ENCODE peak calls at places on chromosomes 12 and 14, in nine cellular contexts. M, H, E, U, I, B, D, K and F are unnamed samples.
A peak's percentile ranks its signal among the peaks of the same experiment; 100 is the strongest.

GRCh38 chr14:93832665-93833064 is 44.4 kb upstream of the PRIMA1 start:
- DNase-seq in E (peak; percentile 77), M (no peak), U (peak; percentile 48), D (no peak), I (no peak), K (no peak), H (no peak), B (no peak), F (no peak)

GRCh38 chr12:101713059-101713682 is 15.7 kb downstream of the CHPT1 start:
- DNase-seq in E (no peak), U (peak; percentile 25), K (no peak), I (no peak), B (no peak), M (no peak), H (no peak), D (no peak), F (no peak)

GRCh38 chr12:124315316-124315924 is 20.5 kb downstream of the RFLNA start:
- DNase-seq in U (no peak), D (no peak), M (no peak), B (no peak), K (no peak), I (peak; percentile 70), E (no peak), H (no peak), F (no peak)

GRCh38 chr14:76917158-76917596 is 91.0 kb downstream of the LRRC74A start:
- DNase-seq in B (no peak), E (no peak), H (no peak), I (peak; percentile 86), U (peak; percentile 47), M (peak; percentile 84), D (no peak), K (no peak), F (no peak)

GRCh38 chr14:32407170-32407569 is 78.1 kb downstream of the AKAP6 start:
- DNase-seq in I (no peak), M (peak; percentile 13), B (no peak), H (no peak), E (no peak), D (no peak), K (no peak), U (no peak), F (no peak)

GRCh38 chr12:101954681-101955080 is 77.3 kb downstream of the DRAM1 start:
- DNase-seq in K (no peak), U (no peak), D (no peak), B (no peak), E (no peak), M (no peak), H (no peak), I (no peak), F (no peak)

GRCh38 chr12:97748298-97748697 is 285.7 kb downstream of the RMST start:
- DNase-seq in B (no peak), H (no peak), I (no peak), U (no peak), E (no peak), D (peak; percentile 29), M (no peak), K (no peak), F (no peak)

GRCh38 chr14:85380891-85381290 is 149.1 kb upstream of the FLRT2 start:
- DNase-seq in M (no peak), K (no peak), B (no peak), D (no peak), H (no peak), U (no peak), E (no peak), I (no peak), F (no peak)

GRCh38 chr12:57129311-57130288 is 1.3 kb downstream of the LRP1 start:
- DNase-seq in K (peak; percentile 81), E (no peak), I (peak; percentile 82), M (no peak), D (no peak), B (peak; percentile 83), H (no peak), U (no peak), F (no peak)

GRCh38 chr12:22981711-22982110 is 356.7 kb downstream of the ETNK1 start:
- DNase-seq in E (no peak), U (no peak), M (peak; percentile 38), K (no peak), I (peak; percentile 12), H (no peak), D (no peak), B (no peak), F (no peak)

GRCh38 chr14:59482471-59483331 is 1.5 kb downstream of the L3HYPDH start:
- DNase-seq in U (no peak), D (no peak), K (no peak), H (peak; percentile 91), I (no peak), E (no peak), M (peak; percentile 95), B (no peak), F (no peak)

GRCh38 chr14:68969278-68969677 is 9.8 kb downstream of the ACTN1 start:
- DNase-seq in B (no peak), H (no peak), D (no peak), E (no peak), I (no peak), M (no peak), K (no peak), U (no peak), F (no peak)
- H3K36me3 ChIP-seq in B (no peaks in the 10 kb centered on the region), H (peaks cover 3% of the 10 kb centered on the region), D (no peaks in the 10 kb centered on the region), E (no peaks in the 10 kb centered on the region), I (peaks cover 5% of the 10 kb centered on the region), M (peaks cover 56% of the 10 kb centered on the region), K (peaks cover 28% of the 10 kb centered on the region), U (peaks cover 19% of the 10 kb centered on the region), F (no peaks in the 10 kb centered on the region)

GRCh38 chr12:6935551-6936377 is 7.9 kb upstream of the RNU7-1 start:
- DNase-seq in M (no peak), H (no peak), I (no peak), D (no peak), B (no peak), E (no peak), K (peak; percentile 51), U (no peak), F (no peak)

GRCh38 chr12:6935221-6935550 is 7.4 kb downstream of the ATN1 start:
- DNase-seq in B (no peak), M (no peak), K (no peak), D (no peak), U (no peak), E (no peak), I (no peak), H (no peak), F (no peak)

GRCh38 chr12:6937481-6938352 is 5.9 kb upstream of the RNU7-1 start:
- DNase-seq in I (peak; percentile 94), M (peak; percentile 92), D (peak; percentile 97), U (peak; percentile 93), E (peak; percentile 95), B (peak; percentile 96), H (peak; percentile 54), K (peak; percentile 99), F (no peak)

GRCh38 chr12:6936378-6936638 is 7.3 kb upstream of the RNU7-1 start:
- DNase-seq in B (no peak), E (no peak), U (no peak), H (no peak), I (no peak), M (no peak), D (no peak), K (no peak), F (no peak)

GRCh38 chr12:6936642-6937480 is 6.8 kb upstream of the RNU7-1 start:
- DNase-seq in D (no peak), H (no peak), B (no peak), E (no peak), U (no peak), I (peak; percentile 87), M (no peak), K (peak; percentile 83), F (no peak)
- H3K36me3 ChIP-seq in D (no peaks in the 10 kb centered on the region), H (peaks cover 3% of the 10 kb centered on the region), B (peaks cover 40% of the 10 kb centered on the region), E (no peaks in the 10 kb centered on the region), U (peaks cover 38% of the 10 kb centered on the region), I (peaks cover 21% of the 10 kb centered on the region), M (peaks cover 63% of the 10 kb centered on the region), K (peaks cover 67% of the 10 kb centered on the region), F (peaks cover 25% of the 10 kb centered on the region)

GRCh38 chr14:54881235-54881760 is 21.3 kb downstream of the GCH1 start:
- DNase-seq in E (no peak), I (no peak), U (no peak), D (peak; percentile 51), M (peak; percentile 46), K (no peak), B (no peak), H (no peak), F (no peak)

GRCh38 chr14:54877015-54877702 is 25.5 kb downstream of the GCH1 start:
- DNase-seq in M (peak; percentile 10), K (no peak), E (no peak), D (no peak), B (no peak), U (no peak), H (no peak), I (no peak), F (no peak)

GRCh38 chr14:54882521-54882920 is 20.1 kb downstream of the GCH1 start:
- DNase-seq in B (no peak), M (no peak), K (no peak), E (no peak), H (no peak), U (no peak), I (no peak), D (no peak), F (no peak)

GRCh38 chr14:54881761-54882401 is 20.7 kb downstream of the GCH1 start:
- DNase-seq in D (peak; percentile 18), H (no peak), U (no peak), B (no peak), E (no peak), K (no peak), M (peak; percentile 35), I (no peak), F (no peak)

GRCh38 chr14:54877703-54878021 is 25.0 kb downstream of the GCH1 start:
- DNase-seq in E (no peak), B (no peak), U (no peak), D (no peak), H (no peak), M (no peak), I (no peak), K (no peak), F (no peak)
- H3K36me3 ChIP-seq in E (no peaks in the 10 kb centered on the region), B (no peaks in the 10 kb centered on the region), U (no peaks in the 10 kb centered on the region), D (no peaks in the 10 kb centered on the region), H (no peaks in the 10 kb centered on the region), M (no peaks in the 10 kb centered on the region), I (no peaks in the 10 kb centered on the region), K (no peaks in the 10 kb centered on the region), F (no peaks in the 10 kb centered on the region)

GRCh38 chr12:53044896-53045571 is 4.8 kb upstream of the TNS2 start:
- DNase-seq in E (no peak), B (no peak), U (no peak), D (no peak), I (peak; percentile 57), K (no peak), M (no peak), H (no peak), F (no peak)

GRCh38 chr12:53046655-53047220 is 3.1 kb upstream of the TNS2 start:
- DNase-seq in M (peak; percentile 86), H (no peak), I (peak; percentile 73), E (peak; percentile 91), D (peak; percentile 21), B (peak; percentile 95), K (no peak), U (peak; percentile 90), F (peak; percentile 94)

GRCh38 chr12:53042607-53043454 is 7.0 kb upstream of the TNS2 start:
- DNase-seq in K (no peak), H (no peak), E (no peak), M (no peak), B (no peak), U (no peak), I (peak; percentile 27), D (no peak), F (no peak)

GRCh38 chr12:53045646-53046045 is 4.2 kb upstream of the TNS2 start:
- DNase-seq in K (no peak), D (no peak), H (no peak), E (peak; percentile 43), I (peak; percentile 36), U (no peak), B (no peak), M (no peak), F (no peak)

GRCh38 chr12:53044052-53044581 is 5.7 kb upstream of the TNS2 start:
- DNase-seq in H (no peak), B (no peak), E (peak; percentile 53), D (no peak), M (no peak), I (peak; percentile 38), U (peak; percentile 48), K (no peak), F (no peak)
- H3K36me3 ChIP-seq in H (no peaks in the 10 kb centered on the region), B (peaks cover 18% of the 10 kb centered on the region), E (no peaks in the 10 kb centered on the region), D (peaks cover 5% of the 10 kb centered on the region), M (peaks cover 12% of the 10 kb centered on the region), I (peaks cover 6% of the 10 kb centered on the region), U (peaks cover 16% of the 10 kb centered on the region), K (peaks cover 24% of the 10 kb centered on the region), F (peaks cover 13% of the 10 kb centered on the region)